ENCODE peak calls at places on chromosome 1, in nine cellular contexts. C, F, L, M, I, D, H, Q and R are unnamed samples. For H3K4me1 and H3K9me3, the result is how much of the 10 kb centered on the place peaks cover.

GRCh38 chr1:24266398-24266941 is 52.7 kb upstream of the GRHL3 start:
- DNase-seq in C (no peak), F (no peak), L (no peak), M (no peak), I (no peak), D (no peak), H (peak), Q (no peak), R (no peak)

GRCh38 chr1:217919683-217920502 is 288.7 kb downstream of the SPATA17 start:
- DNase-seq in C (no peak), F (no peak), L (no peak), M (no peak), I (no peak), D (no peak), H (no peak), Q (no peak), R (peak)

GRCh38 chr1:177270863-177271262 is 100.1 kb downstream of the BRINP2 start:
- DNase-seq in C (no peak), F (no peak), L (no peak), M (no peak), I (no peak), D (no peak), H (no peak), Q (no peak), R (no peak)

GRCh38 chr1:9822897-9823692 is 670 bp downstream of the CLSTN1 start:
- DNase-seq in C (peak), F (no peak), L (peak), M (peak), I (peak), D (peak), H (peak), Q (peak), R (peak)

GRCh38 chr1:77605246-77606026 is 77.0 kb downstream of the ZZZ3 start:
- DNase-seq in C (peak), F (no peak), L (peak), M (no peak), I (peak), D (peak), H (peak), Q (no peak), R (peak)

GRCh38 chr1:11746795-11747487 is 11.0 kb downstream of the AGTRAP start:
- DNase-seq in C (peak), F (no peak), L (no peak), M (no peak), I (no peak), D (no peak), H (no peak), Q (no peak), R (peak)

GRCh38 chr1:32060914-32061313 is 11.8 kb upstream of the TMEM39B start:
- DNase-seq in C (no peak), F (no peak), L (no peak), M (no peak), I (no peak), D (no peak), H (no peak), Q (no peak), R (no peak)

GRCh38 chr1:223479261-223479660 is 86.0 kb downstream of the CCDC185 start:
- DNase-seq in C (no peak), F (no peak), L (no peak), M (no peak), I (no peak), D (no peak), H (no peak), Q (no peak), R (no peak)

GRCh38 chr1:237282266-237282783 is 240.3 kb downstream of the RYR2 start:
- DNase-seq in C (no peak), F (no peak), L (no peak), M (no peak), I (no peak), D (no peak), H (no peak), Q (no peak), R (no peak)

GRCh38 chr1:149849947-149850360 is 49.4 kb upstream of the BOLA1 start:
- DNase-seq in C (no peak), F (no peak), L (peak), M (no peak), I (no peak), D (no peak), H (peak), Q (peak), R (no peak)

GRCh38 chr1:159877695-159878444 is 15.4 kb upstream of the VSIG8 start:
- DNase-seq in C (no peak), F (no peak), L (no peak), M (no peak), I (no peak), D (no peak), H (no peak), Q (no peak), R (no peak)

GRCh38 chr1:5447479-5448070 is 544.6 kb downstream of the NPHP4 start:
- DNase-seq in C (no peak), F (no peak), L (peak), M (no peak), I (no peak), D (peak), H (no peak), Q (no peak), R (no peak)

DNA sequence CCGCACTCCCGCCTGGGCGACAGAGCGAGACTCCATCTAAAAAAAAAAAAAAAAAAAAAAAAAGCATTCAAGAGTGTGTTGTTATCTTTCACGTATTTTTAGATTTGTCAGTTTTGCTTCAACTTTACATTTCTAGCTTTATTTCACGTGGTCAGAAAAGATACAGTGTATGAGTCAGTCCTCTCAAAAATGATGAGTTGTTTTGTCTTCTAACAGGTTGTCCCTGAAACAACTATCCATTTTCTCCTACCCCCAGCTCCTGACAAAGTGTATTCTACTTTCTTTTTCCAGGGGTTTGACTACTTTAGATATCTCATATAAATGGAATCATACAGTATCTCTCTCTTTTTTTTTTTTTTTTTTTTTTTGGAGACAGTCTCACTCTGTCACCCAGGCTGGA is 5.5 kb upstream of the ZNF695 start:
- DNase-seq in C (no peak), F (no peak), L (no peak), M (no peak), I (no peak), D (no peak), H (no peak), Q (no peak), R (no peak)
- H3K4me3 ChIP-seq in C (no peak), F (no peak), L (no peak), M (no peak), I (no peak), D (no peak), H (no peak), Q (no peak), R (no peak)

GRCh38 chr1:25550155-25550506 is 6.7 kb downstream of the LDLRAP1 start:
- DNase-seq in C (no peak), F (no peak), L (no peak), M (no peak), I (no peak), D (no peak), H (no peak), Q (no peak), R (no peak)

GRCh38 chr1:25546193-25546592 is 2.8 kb downstream of the LDLRAP1 start:
- DNase-seq in C (no peak), F (no peak), L (no peak), M (no peak), I (no peak), D (no peak), H (no peak), Q (no peak), R (no peak)

GRCh38 chr1:25549273-25550154 is 6.1 kb downstream of the LDLRAP1 start:
- DNase-seq in C (no peak), F (no peak), L (peak), M (no peak), I (no peak), D (peak), H (no peak), Q (peak), R (peak)

GRCh38 chr1:25550683-25551310 is 7.4 kb downstream of the LDLRAP1 start:
- DNase-seq in C (no peak), F (no peak), L (no peak), M (peak), I (no peak), D (no peak), H (no peak), Q (no peak), R (peak)

GRCh38 chr1:25548601-25549000 is 5.2 kb downstream of the LDLRAP1 start:
- DNase-seq in C (no peak), F (no peak), L (no peak), M (no peak), I (no peak), D (no peak), H (no peak), Q (no peak), R (no peak)
- H3K4me1 ChIP-seq in C (under half), F (half or more), L (under half), M (under half), I (under half), D (under half), H (under half), Q (half or more), R (under half)

GRCh38 chr1:14658642-14659041 is 60.2 kb downstream of the KAZN start:
- DNase-seq in C (no peak), F (no peak), L (no peak), M (no peak), I (no peak), D (no peak), H (no peak), Q (no peak), R (no peak)
- H3K9me3 ChIP-seq in C (under half), F (under half), L (under half), M (under half), I (under half), D (under half), H (under half), Q (under half), R (under half)

DNA sequence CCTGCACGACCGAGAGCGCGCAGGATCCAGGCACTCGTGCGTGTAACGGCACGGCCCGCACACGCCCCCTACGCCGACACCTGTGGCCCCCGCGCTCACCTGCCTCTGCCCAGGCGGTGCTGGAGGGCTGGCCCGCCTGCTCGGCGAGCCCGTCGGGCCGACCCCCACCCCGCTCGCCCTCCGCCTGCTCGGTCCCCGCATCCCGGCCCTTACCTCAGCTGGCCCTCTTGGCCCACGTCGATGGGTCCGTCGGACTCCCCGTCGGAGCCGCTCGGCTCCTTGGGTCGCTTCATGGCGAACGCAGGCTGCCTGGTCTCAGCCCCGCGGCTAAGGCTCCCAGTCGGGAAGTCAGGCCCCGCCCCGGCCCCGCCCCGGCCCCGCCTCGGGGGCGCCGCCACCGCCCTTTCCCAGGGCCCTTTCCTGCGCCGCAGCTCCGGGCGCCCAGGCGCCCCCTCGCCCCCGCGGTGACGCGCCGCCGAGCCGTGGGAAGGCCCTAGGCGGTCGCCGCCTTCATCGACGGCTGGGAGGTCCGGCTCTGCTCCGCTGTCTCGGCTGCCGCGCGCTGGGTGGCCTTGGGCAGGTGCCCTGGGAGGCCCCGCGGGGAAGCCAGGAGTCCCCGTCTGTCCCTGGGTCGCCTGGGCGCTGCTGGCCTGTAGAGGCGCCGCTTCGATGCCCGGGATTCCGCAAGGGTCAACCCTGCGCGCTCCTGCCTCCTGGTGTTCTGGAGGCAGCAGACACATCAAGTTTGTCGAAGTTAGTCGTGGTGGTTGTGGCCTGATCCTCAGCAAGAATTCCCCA is at the start of gene HEYL:
- DNase-seq in C (peak), F (no peak), L (peak), M (peak), I (peak), D (peak), H (peak), Q (peak), R (peak)
- H3K4me3 ChIP-seq in C (peak), F (peak), L (peak), M (peak), I (peak), D (peak), H (peak), Q (peak), R (peak)